ENCODE peak calls at places on chromosomes 6 and 20, in seven cellular contexts. Q, X, N, T, R, V and B are unnamed samples.
A peak's percentile ranks its signal among the peaks of the same experiment; 100 is the strongest.

GRCh38 chr20:41619360-41620115 is 1.4 kb upstream of the CHD6 start:
- DNase-seq in Q (peak; percentile 55), X (no peak), N (no peak), T (no peak), R (no peak), V (no peak), B (peak; percentile 46)

GRCh38 chr6:8758412-8758811 is 323.1 kb upstream of the SLC35B3 start:
- DNase-seq in Q (no peak), X (no peak), N (no peak), T (no peak), R (no peak), V (no peak), B (no peak)

GRCh38 chr20:43508106-43508505 is 609 bp downstream of the L3MBTL1 start:
- DNase-seq in Q (peak; percentile 78), X (peak; percentile 42), N (no peak), T (no peak), R (no peak), V (no peak), B (no peak)

GRCh38 chr20:32155017-32155965 is 45.8 kb downstream of the TM9SF4 start:
- DNase-seq in Q (peak; percentile 89), X (peak; percentile 83), N (peak; percentile 97), T (peak; percentile 74), R (peak; percentile 91), V (peak; percentile 92), B (peak; percentile 87)

GRCh38 chr20:62356948-62357667 is 10.0 kb downstream of the LAMA5 start:
- DNase-seq in Q (peak; percentile 53), X (no peak), N (peak; percentile 71), T (no peak), R (peak; percentile 93), V (peak; percentile 58), B (peak; percentile 72)

GRCh38 chr20:52965819-52966218 is 6.3 kb upstream of the TSHZ2 start:
- DNase-seq in Q (no peak), X (no peak), N (no peak), T (no peak), R (no peak), V (peak; percentile 85), B (no peak)

GRCh38 chr6:6841571-6841970 is 253.1 kb downstream of the LY86 start:
- DNase-seq in Q (no peak), X (no peak), N (no peak), T (no peak), R (no peak), V (no peak), B (no peak)

GRCh38 chr6:105301072-105301503 is 101.8 kb downstream of the PREP start:
- DNase-seq in Q (no peak), X (no peak), N (no peak), T (peak; percentile 92), R (no peak), V (no peak), B (peak; percentile 9)

GRCh38 chr6:119653329-119653728 is 303.8 kb upstream of the MAN1A1 start:
- DNase-seq in Q (no peak), X (peak; percentile 61), N (no peak), T (peak; percentile 69), R (no peak), V (no peak), B (no peak)

GRCh38 chr6:85421963-85422362 is 27.9 kb upstream of the NT5E start:
- DNase-seq in Q (no peak), X (no peak), N (no peak), T (no peak), R (no peak), V (no peak), B (peak; percentile 81)

GRCh38 chr20:18632196-18632789 is 44.4 kb downstream of the DTD1 start:
- DNase-seq in Q (peak; percentile 92), X (peak; percentile 80), N (peak; percentile 74), T (peak; percentile 81), R (no peak), V (peak; percentile 20), B (peak; percentile 61)

GRCh38 chr6:54980511-54981275 is 134.1 kb downstream of the FAM83B start:
- DNase-seq in Q (no peak), X (no peak), N (no peak), T (no peak), R (no peak), V (peak; percentile 64), B (peak; percentile 73)

GRCh38 chr20:49700411-49701185 is 13.1 kb downstream of the B4GALT5 start:
- DNase-seq in Q (no peak), X (no peak), N (peak; percentile 86), T (no peak), R (no peak), V (peak; percentile 80), B (peak; percentile 85)

GRCh38 chr20:53707341-53708102 is 113.9 kb upstream of the ZNF217 start:
- DNase-seq in Q (no peak), X (no peak), N (no peak), T (no peak), R (no peak), V (no peak), B (peak; percentile 43)

GRCh38 chr6:43667245-43668150 is 20.1 kb downstream of the MRPS18A start:
- DNase-seq in Q (peak; percentile 98), X (peak; percentile 80), N (peak; percentile 72), T (peak; percentile 79), R (peak; percentile 88), V (peak; percentile 69), B (peak; percentile 64)

GRCh38 chr20:47865451-47865850 is 80.2 kb upstream of the SULF2 start:
- DNase-seq in Q (no peak), X (no peak), N (no peak), T (no peak), R (no peak), V (no peak), B (no peak)

GRCh38 chr20:39129523-39129922 is 167.4 kb downstream of the DHX35 start:
- DNase-seq in Q (no peak), X (no peak), N (no peak), T (no peak), R (no peak), V (no peak), B (no peak)

GRCh38 chr6:110053395-110054240 is 75.5 kb downstream of the GPR6 start:
- DNase-seq in Q (peak; percentile 72), X (peak; percentile 72), N (peak; percentile 76), T (peak; percentile 62), R (no peak), V (peak; percentile 29), B (peak; percentile 77)

GRCh38 chr6:34514593-34515472 is 41.3 kb downstream of the SPDEF start:
- DNase-seq in Q (peak; percentile 84), X (peak; percentile 84), N (peak; percentile 88), T (peak; percentile 39), R (no peak), V (no peak), B (peak; percentile 28)

GRCh38 chr6:41633235-41633634 is 5.0 kb upstream of the MDFI start:
- DNase-seq in Q (no peak), X (no peak), N (no peak), T (no peak), R (no peak), V (no peak), B (no peak)

GRCh38 chr6:42199106-42199981 is 4.6 kb upstream of the GUCA1B start:
- DNase-seq in Q (no peak), X (no peak), N (peak; percentile 76), T (no peak), R (no peak), V (peak; percentile 14), B (peak; percentile 66)

GRCh38 chr6:6703720-6704422 is 115.4 kb downstream of the LY86 start:
- DNase-seq in Q (no peak), X (no peak), N (no peak), T (no peak), R (no peak), V (no peak), B (no peak)

GRCh38 chr6:142927904-142928303 is 17.1 kb downstream of the HIVEP2 start:
- DNase-seq in Q (no peak), X (no peak), N (peak; percentile 45), T (no peak), R (no peak), V (no peak), B (peak; percentile 19)

DNA sequence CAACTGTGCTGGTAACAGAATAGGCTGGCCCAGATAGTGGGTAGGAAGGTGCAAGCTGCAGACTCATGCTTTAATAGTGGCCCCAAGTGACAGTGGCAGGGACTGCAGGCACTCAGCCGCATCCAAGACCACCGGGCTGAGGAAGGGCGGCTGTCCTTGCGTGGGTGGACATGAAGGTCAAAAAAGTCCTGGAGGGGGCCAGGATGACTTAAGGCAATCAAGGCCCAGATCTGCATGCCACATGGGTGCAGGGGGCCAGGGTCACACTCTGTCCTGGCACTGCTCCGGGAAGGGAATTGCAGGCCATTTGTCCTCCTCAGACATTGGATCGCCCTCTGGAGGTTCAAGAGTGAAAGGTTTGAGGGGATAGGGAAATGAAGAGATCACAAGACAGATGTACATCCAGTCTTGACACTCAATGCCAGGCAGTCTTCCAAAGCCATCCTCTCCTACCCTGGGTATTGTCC is 10.4 kb upstream of the VNN2 start:
- DNase-seq in Q (peak; percentile 90), X (peak; percentile 84), N (peak; percentile 16), T (peak; percentile 59), R (peak; percentile 66), V (peak; percentile 43), B (no peak)
- H3K4me3 ChIP-seq in Q (peak overlapping the region; percentile 73), X (no peak overlapping the region), N (no peak overlapping the region), T (peak overlapping the region; percentile 15), R (no peak overlapping the region), V (no peak overlapping the region), B (no peak overlapping the region)

DNA sequence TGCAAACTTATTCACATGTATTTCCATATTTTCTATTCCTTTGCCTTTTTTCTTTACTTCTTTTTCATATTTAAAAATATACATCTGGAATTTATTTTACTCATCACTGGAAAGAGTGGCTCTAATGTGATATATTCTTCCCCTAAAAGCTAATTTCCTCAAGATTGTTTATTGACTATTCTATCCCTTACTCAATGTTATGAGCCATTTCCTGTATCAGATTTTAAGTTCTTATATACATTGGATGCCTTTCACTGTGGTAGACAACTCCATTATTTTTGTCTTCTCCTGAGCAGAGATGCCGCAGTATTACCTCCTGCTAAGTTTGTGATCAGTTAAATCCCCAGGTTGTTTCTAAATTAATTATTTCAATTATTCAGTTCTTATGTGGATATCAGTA is 418.4 kb upstream of the JAG1 start:
- DNase-seq in Q (no peak), X (no peak), N (no peak), T (no peak), R (no peak), V (no peak), B (no peak)
- H3K4me3 ChIP-seq in Q (no peak overlapping the region), X (no peak overlapping the region), N (no peak overlapping the region), T (no peak overlapping the region), R (no peak overlapping the region), V (no peak overlapping the region), B (no peak overlapping the region)

GRCh38 chr6:36598326-36598725 is 4.2 kb downstream of the SRSF3 start:
- DNase-seq in Q (no peak), X (no peak), N (no peak), T (no peak), R (peak; percentile 23), V (no peak), B (no peak)
- H3K4me3 ChIP-seq in Q (peak overlapping the region; percentile 96), X (no peak overlapping the region), N (peak overlapping the region; percentile 97), T (peak overlapping the region; percentile 94), R (peak overlapping the region; percentile 61), V (peak overlapping the region; percentile 99), B (peak overlapping the region; percentile 95)

DNA sequence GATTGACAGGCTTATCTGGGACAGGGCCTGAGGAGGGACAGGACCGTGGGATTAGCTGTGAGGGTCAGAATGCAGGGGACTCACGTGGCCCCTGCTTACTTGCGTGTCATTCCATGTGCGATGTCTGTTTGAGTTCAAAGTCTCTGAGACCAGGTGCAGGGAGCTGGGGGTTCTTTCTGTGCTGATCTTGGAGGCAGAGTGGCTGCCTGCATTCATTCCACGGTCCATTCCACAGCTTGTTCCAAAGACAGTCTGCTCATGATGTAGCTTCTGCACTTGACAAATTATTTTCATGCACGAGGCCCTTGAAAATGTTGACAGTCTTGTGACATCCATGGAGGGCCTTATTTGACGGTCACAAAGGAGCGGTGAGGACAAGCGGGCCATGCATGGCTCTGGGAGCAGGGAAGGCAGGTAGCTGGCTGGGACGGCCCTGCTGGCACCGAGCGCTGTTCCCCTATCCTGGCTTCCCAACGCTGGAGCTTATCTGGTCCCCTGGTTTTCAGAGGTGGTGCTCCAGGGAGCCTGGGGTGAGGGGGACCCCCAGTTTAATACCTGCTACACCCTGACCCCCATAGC is 156.3 kb upstream of the RNF24 start:
- DNase-seq in Q (peak; percentile 77), X (peak; percentile 62), N (no peak), T (peak; percentile 19), R (no peak), V (no peak), B (peak; percentile 13)
- H3K4me3 ChIP-seq in Q (peak overlapping the region; percentile 53), X (no peak overlapping the region), N (peak overlapping the region; percentile 55), T (peak overlapping the region; percentile 43), R (peak overlapping the region; percentile 60), V (peak overlapping the region; percentile 26), B (peak overlapping the region; percentile 70)